ENCODE peak calls at places on chromosome 19, in seven cellular contexts. T is NCI-H1092; L is HEK293T; H is psoas muscle; W is NCI-H1048; F is PC-9; U is CD8-positive, alpha-beta T cell. E is an unnamed sample.

GRCh38 chr19:28313633-28314032 is 899.3 kb downstream of the UQCRFS1 start:
- DNase-seq in T (no peak), L (no peak), H (peak; percentile 21), W (no peak), F (no peak), U (no peak), E (no peak)

GRCh38 chr19:3466630-3467029 is 13.7 kb downstream of the SMIM24 start:
- DNase-seq in T (no peak), L (no peak), H (no peak), W (no peak), F (no peak), U (no peak), E (no peak)

GRCh38 chr19:8663920-8664670 is 33.7 kb downstream of the NFILZ start:
- DNase-seq in T (no peak), L (no peak), H (no peak), W (no peak), F (no peak), U (no peak), E (no peak)

GRCh38 chr19:29121684-29122083 is 91.3 kb downstream of the UQCRFS1 start:
- DNase-seq in T (no peak), L (no peak), H (peak; percentile 31), W (no peak), F (no peak), U (no peak), E (no peak)

GRCh38 chr19:903266-903797 is 9.7 kb downstream of the R3HDM4 start:
- DNase-seq in T (no peak), L (no peak), H (no peak), W (no peak), F (no peak), U (no peak), E (peak; percentile 90)

GRCh38 chr19:49409441-49410029 is 13.7 kb downstream of the PTH2 start:
- DNase-seq in T (no peak), L (no peak), H (no peak), W (no peak), F (no peak), U (no peak), E (no peak)

GRCh38 chr19:3690551-3691371 is 9.5 kb downstream of the PIP5K1C start:
- DNase-seq in T (no peak), L (no peak), H (no peak), W (no peak), F (no peak), U (no peak), E (no peak)

GRCh38 chr19:14006766-14007562 is 844 bp upstream of the RFX1 start:
- DNase-seq in T (no peak), L (peak; percentile 70), H (peak; percentile 90), W (peak; percentile 78), F (no peak), U (no peak), E (no peak)

GRCh38 chr19:18878858-18879578 is 16.9 kb downstream of the CERS1 start:
- DNase-seq in T (no peak), L (no peak), H (no peak), W (no peak), F (no peak), U (no peak), E (no peak)

GRCh38 chr19:13051581-13052165 is 51.0 kb downstream of the LYL1 start:
- DNase-seq in T (peak; percentile 15), L (peak; percentile 72), H (peak; percentile 74), W (no peak), F (peak; percentile 85), U (no peak), E (peak; percentile 82)

GRCh38 chr19:11570039-11570462 is 7.4 kb downstream of the ACP5 start:
- DNase-seq in T (no peak), L (no peak), H (no peak), W (no peak), F (no peak), U (no peak), E (peak; percentile 33)

GRCh38 chr19:6278740-6279619 is 795 bp downstream of the MLLT1 start:
- DNase-seq in T (no peak), L (no peak), H (no peak), W (no peak), F (no peak), U (no peak), E (no peak)

GRCh38 chr19:35721374-35721773 is 3.6 kb downstream of the KMT2B start:
- DNase-seq in T (no peak), L (no peak), H (no peak), W (no peak), F (no peak), U (no peak), E (no peak)

GRCh38 chr19:29432677-29433076 is 93.1 kb upstream of the VSTM2B start:
- DNase-seq in T (no peak), L (no peak), H (no peak), W (no peak), F (no peak), U (no peak), E (no peak)